ENCODE peak calls at places on chromosome 20, in ten cellular contexts. H, I, R, A, M, O, G, K, Q and N are unnamed samples.

GRCh38 chr20:57498425-57499400 is 26.2 kb downstream of the CTCFL start:
- DNase-seq in H (no peak), I (no peak), R (peak; percentile 63), A (no peak), M (peak; percentile 44), O (no peak), G (no peak), K (no peak), Q (peak; percentile 41), N (peak; percentile 57)

GRCh38 chr20:49865559-49865958 is 49.8 kb downstream of the SPATA2 start:
- DNase-seq in H (no peak), I (no peak), R (no peak), A (no peak), M (peak; percentile 45), O (no peak), G (no peak), K (no peak), Q (no peak), N (no peak)

GRCh38 chr20:9945406-9945805 is 89.4 kb upstream of the ANKEF1 start:
- DNase-seq in H (no peak), I (peak; percentile 79), R (peak; percentile 9), A (no peak), M (peak; percentile 33), O (no peak), G (peak; percentile 8), K (no peak), Q (no peak), N (no peak)

GRCh38 chr20:58408603-58409246 is 19.7 kb downstream of the VAPB start:
- DNase-seq in H (no peak), I (no peak), R (no peak), A (no peak), M (no peak), O (no peak), G (no peak), K (no peak), Q (no peak), N (no peak)

GRCh38 chr20:57609086-57609841 is 11.0 kb downstream of the ZBP1 start:
- DNase-seq in H (peak; percentile 52), I (no peak), R (no peak), A (no peak), M (no peak), O (no peak), G (no peak), K (no peak), Q (no peak), N (no peak)

GRCh38 chr20:9059931-9060330 is 9.0 kb upstream of the PLCB4 start:
- DNase-seq in H (no peak), I (peak; percentile 33), R (no peak), A (no peak), M (no peak), O (no peak), G (no peak), K (no peak), Q (no peak), N (no peak)

GRCh38 chr20:53278555-53278954 is 306.4 kb downstream of the TSHZ2 start:
- DNase-seq in H (no peak), I (no peak), R (no peak), A (no peak), M (no peak), O (no peak), G (no peak), K (no peak), Q (no peak), N (no peak)

GRCh38 chr20:62590301-62591121 is 51.8 kb upstream of the SLCO4A1 start:
- DNase-seq in H (no peak), I (peak; percentile 75), R (no peak), A (no peak), M (peak; percentile 78), O (no peak), G (no peak), K (peak; percentile 81), Q (no peak), N (no peak)

GRCh38 chr20:10240655-10241054 is 22.0 kb downstream of the SNAP25 start:
- DNase-seq in H (no peak), I (no peak), R (peak; percentile 52), A (no peak), M (no peak), O (no peak), G (no peak), K (no peak), Q (no peak), N (no peak)

GRCh38 chr20:50399917-50400704 is 110.1 kb upstream of the PTPN1 start:
- DNase-seq in H (no peak), I (peak; percentile 44), R (peak; percentile 19), A (no peak), M (peak; percentile 41), O (no peak), G (no peak), K (no peak), Q (no peak), N (no peak)

DNA sequence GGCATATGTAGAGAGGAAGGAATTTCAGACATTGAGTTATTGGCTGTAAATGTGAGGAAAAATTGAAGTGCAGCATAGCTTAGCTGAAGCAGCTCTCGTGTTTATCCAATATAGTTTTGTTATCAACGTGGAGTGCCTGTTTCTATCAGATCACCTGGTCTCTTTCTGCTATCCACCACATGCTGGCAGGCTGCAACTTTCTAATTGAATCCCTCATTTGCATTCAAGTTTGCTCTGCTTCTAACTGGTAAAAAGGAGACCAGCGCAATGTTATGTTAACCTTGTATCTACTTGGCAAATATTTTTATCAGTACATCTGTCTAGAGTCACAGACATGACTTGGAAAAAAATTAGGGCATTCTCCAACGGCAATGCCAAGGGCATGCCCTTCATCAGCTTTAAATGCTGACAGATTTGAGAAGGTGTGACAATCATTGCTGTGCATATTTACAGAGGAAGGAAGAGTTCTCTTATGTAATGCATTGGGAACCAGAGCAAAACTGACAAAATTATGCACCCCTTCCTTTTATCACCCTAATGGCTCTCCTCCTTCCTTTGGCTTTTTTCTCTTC is 1102.9 kb upstream of the FLRT3 start:
- DNase-seq in H (no peak), I (no peak), R (no peak), A (no peak), M (no peak), O (no peak), G (no peak), K (no peak), Q (no peak), N (no peak)
- H3K9me3 ChIP-seq in H (no peaks in the 10 kb centered on the region), I (no peaks in the 10 kb centered on the region), R (no peaks in the 10 kb centered on the region), A (no peaks in the 10 kb centered on the region), M (no peaks in the 10 kb centered on the region), O (no peaks in the 10 kb centered on the region), G (peaks cover 4% of the 10 kb centered on the region), K (no peaks in the 10 kb centered on the region), Q (no peaks in the 10 kb centered on the region), N (no peaks in the 10 kb centered on the region)

GRCh38 chr20:45340951-45341350 is 7.3 kb downstream of the SDC4 start:
- DNase-seq in H (peak; percentile 10), I (no peak), R (peak; percentile 66), A (no peak), M (no peak), O (no peak), G (no peak), K (no peak), Q (peak; percentile 42), N (no peak)

GRCh38 chr20:45338121-45339030 is 9.8 kb downstream of the SDC4 start:
- DNase-seq in H (no peak), I (no peak), R (no peak), A (no peak), M (no peak), O (no peak), G (no peak), K (no peak), Q (peak; percentile 28), N (no peak)

GRCh38 chr20:45340236-45340847 is 7.9 kb downstream of the SDC4 start:
- DNase-seq in H (no peak), I (peak; percentile 52), R (no peak), A (no peak), M (no peak), O (peak; percentile 77), G (no peak), K (peak; percentile 80), Q (peak; percentile 32), N (no peak)

GRCh38 chr20:45339084-45339483 is 9.1 kb downstream of the SDC4 start:
- DNase-seq in H (no peak), I (peak; percentile 85), R (no peak), A (no peak), M (no peak), O (no peak), G (no peak), K (no peak), Q (peak; percentile 36), N (peak; percentile 58)

DNA sequence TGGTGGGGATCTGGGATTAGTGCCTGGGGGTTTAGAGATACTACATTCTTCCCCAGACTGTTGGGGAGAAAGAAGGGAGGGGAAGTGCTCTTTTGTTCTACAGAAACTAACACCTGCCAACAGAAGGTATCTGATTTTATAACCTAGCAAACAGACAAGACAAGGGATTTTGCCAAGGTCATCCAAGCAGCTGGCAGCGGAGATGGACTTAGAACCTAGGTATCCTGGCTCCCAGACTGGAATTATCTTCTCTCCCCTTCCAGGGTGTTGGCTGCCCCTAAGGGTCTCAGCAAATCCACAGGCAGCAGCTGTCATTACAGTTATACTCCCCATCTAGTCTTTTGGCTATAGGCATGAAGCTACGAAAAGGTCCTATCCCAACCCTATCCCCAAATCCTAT is 8.4 kb downstream of the SDC4 start:
- DNase-seq in H (no peak), I (no peak), R (no peak), A (no peak), M (no peak), O (no peak), G (no peak), K (no peak), Q (no peak), N (no peak)
- H3K9me3 ChIP-seq in H (no peaks in the 10 kb centered on the region), I (no peaks in the 10 kb centered on the region), R (no peaks in the 10 kb centered on the region), A (no peaks in the 10 kb centered on the region), M (no peaks in the 10 kb centered on the region), O (no peaks in the 10 kb centered on the region), G (no peaks in the 10 kb centered on the region), K (no peaks in the 10 kb centered on the region), Q (no peaks in the 10 kb centered on the region), N (no peaks in the 10 kb centered on the region)

DNA sequence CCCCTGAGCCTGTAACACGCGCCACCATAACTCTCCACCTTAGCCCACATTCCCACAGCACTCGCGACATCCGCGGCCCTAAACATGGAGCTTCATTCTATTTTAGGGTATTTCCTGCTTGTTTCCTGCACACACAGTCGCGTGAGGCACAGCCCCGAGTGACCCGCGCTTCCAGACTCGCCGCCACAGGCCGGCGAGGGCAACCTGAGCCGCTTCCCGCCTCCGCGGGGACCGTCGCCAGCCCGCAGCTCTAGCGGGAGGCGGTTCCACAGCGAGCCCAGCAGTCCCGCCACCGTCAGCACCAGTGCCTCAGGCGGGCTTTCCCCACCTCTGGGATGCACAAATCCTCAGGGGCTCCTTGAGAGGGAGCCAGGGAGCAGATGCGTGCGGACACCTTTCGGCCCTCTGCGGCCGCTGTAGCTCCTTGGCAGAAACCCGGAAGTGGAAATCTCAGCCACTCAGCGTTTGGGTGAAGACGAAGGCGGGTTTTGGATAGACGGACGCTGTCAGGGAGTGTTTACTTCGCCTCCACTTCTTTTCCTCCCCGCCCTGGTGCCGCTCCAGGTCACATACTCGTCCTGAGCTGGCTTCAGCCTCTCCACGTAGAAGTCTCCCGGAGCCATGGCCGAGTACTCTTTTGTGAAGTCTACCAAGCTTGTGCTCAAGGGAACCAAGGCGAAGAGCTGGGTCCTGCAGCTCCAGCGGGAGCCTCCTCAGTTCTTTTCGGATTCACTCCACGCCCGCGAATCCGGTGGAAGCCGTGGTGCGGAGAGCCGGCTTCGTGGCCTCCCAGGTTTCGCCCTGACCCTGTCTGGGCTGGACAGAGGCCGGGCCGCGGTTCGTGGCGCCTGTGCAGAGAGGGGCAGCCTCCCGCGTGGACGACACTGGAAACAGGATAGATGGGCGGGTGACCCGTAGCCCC is 2177.4 kb upstream of the DEFB115 start:
- DNase-seq in H (no peak), I (no peak), R (no peak), A (peak; percentile 51), M (peak; percentile 92), O (peak; percentile 22), G (no peak), K (peak; percentile 60), Q (no peak), N (peak; percentile 53)
- H3K9me3 ChIP-seq in H (no peaks in the 10 kb centered on the region), I (peaks cover 19% of the 10 kb centered on the region), R (peaks cover 32% of the 10 kb centered on the region), A (peaks cover 36% of the 10 kb centered on the region), M (peaks cover 5% of the 10 kb centered on the region), O (no peaks in the 10 kb centered on the region), G (no peaks in the 10 kb centered on the region), K (no peaks in the 10 kb centered on the region), Q (no peaks in the 10 kb centered on the region), N (peaks cover 55% of the 10 kb centered on the region)

GRCh38 chr20:29876911-29877285 is 1380.6 kb upstream of the DEFB115 start:
- DNase-seq in H (peak; percentile 65), I (no peak), R (no peak), A (no peak), M (no peak), O (no peak), G (no peak), K (no peak), Q (no peak), N (no peak)
- H3K9me3 ChIP-seq in H (no peaks in the 10 kb centered on the region), I (peaks cover 47% of the 10 kb centered on the region), R (peaks cover 8% of the 10 kb centered on the region), A (peaks cover 64% of the 10 kb centered on the region), M (no peaks in the 10 kb centered on the region), O (no peaks in the 10 kb centered on the region), G (peaks cover 4% of the 10 kb centered on the region), K (no peaks in the 10 kb centered on the region), Q (no peaks in the 10 kb centered on the region), N (peaks cover 79% of the 10 kb centered on the region)